ENCODE peak calls at places on chromosomes 13 and 19, in eight cellular contexts. M is BJ; W is cardiac muscle cell; I is GM23338; N is CD8-positive, alpha-beta T cell; F is thoracic aorta; O is fibroblast of mammary gland; L is colonic mucosa. Q is an unnamed sample.

GRCh38 chr13:113948034-113948742 is 25.7 kb downstream of the C13orf46 start:
- DNase-seq in M (no peak), W (no peak), I (no peak), N (no peak), F (peak), O (no peak), L (no peak), Q (no peak)

GRCh38 chr19:48588670-48589399 is 17.7 kb upstream of the SPACA4 start:
- DNase-seq in M (no peak), W (peak), I (peak), N (peak), F (peak), O (peak), L (peak), Q (peak)

GRCh38 chr13:71240906-71241305 is 626.1 kb downstream of the DACH1 start:
- DNase-seq in M (no peak), W (peak), I (peak), N (no peak), F (no peak), O (no peak), L (no peak), Q (no peak)

GRCh38 chr19:33440682-33441081 is 67.2 kb downstream of the CEBPG start:
- DNase-seq in M (no peak), W (no peak), I (no peak), N (no peak), F (no peak), O (no peak), L (no peak), Q (no peak)

GRCh38 chr13:114263590-114263989 is 17.8 kb upstream of the UPF3A start:
- DNase-seq in M (no peak), W (no peak), I (no peak), N (no peak), F (no peak), O (no peak), L (no peak), Q (no peak)

GRCh38 chr19:4414144-4414799 is 11.8 kb downstream of the CHAF1A start:
- DNase-seq in M (no peak), W (peak), I (no peak), N (no peak), F (no peak), O (peak), L (no peak), Q (no peak)

GRCh38 chr13:80454245-80454644 is 113.3 kb upstream of the SPRY2 start:
- DNase-seq in M (no peak), W (peak), I (no peak), N (no peak), F (no peak), O (peak), L (no peak), Q (no peak)

GRCh38 chr13:40943073-40943472 is 76.0 kb downstream of the ELF1 start:
- DNase-seq in M (no peak), W (peak), I (no peak), N (no peak), F (no peak), O (no peak), L (no peak), Q (no peak)

GRCh38 chr13:21033866-21034601 is 27.4 kb downstream of the LATS2 start:
- DNase-seq in M (no peak), W (peak), I (no peak), N (no peak), F (no peak), O (peak), L (no peak), Q (peak)

GRCh38 chr19:6238643-6239281 is 41.0 kb downstream of the MLLT1 start:
- DNase-seq in M (no peak), W (peak), I (no peak), N (no peak), F (no peak), O (peak), L (no peak), Q (no peak)

GRCh38 chr13:51223284-51224270 is 1.4 kb downstream of the FAM124A start:
- DNase-seq in M (no peak), W (no peak), I (peak), N (no peak), F (no peak), O (no peak), L (no peak), Q (no peak)

GRCh38 chr19:38252385-38252784 is 3.8 kb downstream of the PPP1R14A start:
- DNase-seq in M (no peak), W (no peak), I (no peak), N (no peak), F (no peak), O (no peak), L (no peak), Q (no peak)

GRCh38 chr19:11142528-11143171 is 12.9 kb downstream of the SPC24 start:
- DNase-seq in M (peak), W (peak), I (peak), N (no peak), F (peak), O (peak), L (peak), Q (peak)

GRCh38 chr13:89375839-89376238 is 1704.7 kb downstream of the SLITRK5 start:
- DNase-seq in M (no peak), W (peak), I (no peak), N (no peak), F (no peak), O (peak), L (no peak), Q (no peak)

GRCh38 chr19:35040826-35041547 is 534 bp upstream of the HPN start:
- DNase-seq in M (no peak), W (peak), I (peak), N (no peak), F (peak), O (no peak), L (peak), Q (peak)

GRCh38 chr19:31350033-31350692 is 927 bp upstream of the TSHZ3 start:
- DNase-seq in M (no peak), W (peak), I (no peak), N (no peak), F (no peak), O (no peak), L (no peak), Q (no peak)

GRCh38 chr19:6753178-6754031 is 13.8 kb downstream of the SH2D3A start:
- DNase-seq in M (no peak), W (peak), I (peak), N (peak), F (no peak), O (peak), L (peak), Q (peak)

GRCh38 chr13:50909605-50910482 is at the start of gene RNASEH2B:
- DNase-seq in M (no peak), W (peak), I (peak), N (peak), F (peak), O (peak), L (peak), Q (peak)

GRCh38 chr19:51139299-51140018 is 2.6 kb upstream of the SIGLEC7 start:
- DNase-seq in M (no peak), W (no peak), I (no peak), N (no peak), F (no peak), O (no peak), L (no peak), Q (no peak)

GRCh38 chr13:111385182-111385857 is 64.9 kb downstream of the TEX29 start:
- DNase-seq in M (no peak), W (no peak), I (no peak), N (no peak), F (no peak), O (no peak), L (no peak), Q (no peak)

GRCh38 chr19:33310606-33311325 is 8.4 kb upstream of the CEBPA start:
- DNase-seq in M (no peak), W (no peak), I (peak), N (no peak), F (no peak), O (no peak), L (peak), Q (peak)

GRCh38 chr19:18292810-18293641 is 11.6 kb upstream of the JUND start:
- DNase-seq in M (no peak), W (peak), I (peak), N (no peak), F (peak), O (peak), L (peak), Q (peak)

GRCh38 chr13:90502762-90503161 is 844.7 kb upstream of the MIR17HG start:
- DNase-seq in M (no peak), W (no peak), I (no peak), N (no peak), F (no peak), O (no peak), L (no peak), Q (no peak)

GRCh38 chr19:9329999-9330398 is 6.0 kb downstream of the ZNF559 start:
- DNase-seq in M (no peak), W (no peak), I (no peak), N (no peak), F (no peak), O (no peak), L (no peak), Q (no peak)

GRCh38 chr13:46586766-46587509 is 34.0 kb downstream of the LRCH1 start:
- DNase-seq in M (peak), W (no peak), I (no peak), N (no peak), F (no peak), O (peak), L (no peak), Q (no peak)

GRCh38 chr13:93635687-93636086 is 409.1 kb downstream of the GPC6 start:
- DNase-seq in M (peak), W (peak), I (no peak), N (no peak), F (no peak), O (peak), L (no peak), Q (no peak)

GRCh38 chr19:41302624-41303351 is 7.2 kb upstream of the CCDC97 start:
- DNase-seq in M (no peak), W (no peak), I (no peak), N (peak), F (no peak), O (no peak), L (no peak), Q (no peak)

GRCh38 chr13:43203781-43204180 is 180.4 kb downstream of the DNAJC15 start:
- DNase-seq in M (no peak), W (no peak), I (no peak), N (no peak), F (no peak), O (peak), L (no peak), Q (no peak)

DNA sequence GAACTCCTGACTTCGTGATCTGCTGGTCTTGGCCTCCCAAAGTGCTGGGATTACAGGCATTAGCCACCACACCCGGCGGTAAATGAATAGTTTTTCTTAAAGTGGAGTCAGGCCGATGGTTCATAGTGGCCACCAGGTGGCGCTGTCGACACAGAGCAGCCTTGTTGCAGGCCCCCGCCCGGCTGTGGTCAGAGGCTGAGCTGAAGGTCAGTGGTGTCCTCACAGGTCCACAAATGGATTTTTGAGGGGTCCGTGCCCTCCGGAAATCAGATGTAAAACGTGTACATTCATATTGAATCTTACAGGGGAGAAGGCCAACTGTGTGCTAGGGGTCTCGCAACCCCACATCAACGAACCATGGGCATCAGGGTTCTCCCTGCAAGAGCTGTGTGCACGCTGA is 13.4 kb upstream of the WDR18 start:
- DNase-seq in M (no peak), W (peak), I (peak), N (no peak), F (no peak), O (no peak), L (no peak), Q (no peak)
- TF ChIP-seq CTCF in M (peak), W (peak), I (peak), N (peak), F (peak), O (peak), L (peak), Q (no peak)

DNA sequence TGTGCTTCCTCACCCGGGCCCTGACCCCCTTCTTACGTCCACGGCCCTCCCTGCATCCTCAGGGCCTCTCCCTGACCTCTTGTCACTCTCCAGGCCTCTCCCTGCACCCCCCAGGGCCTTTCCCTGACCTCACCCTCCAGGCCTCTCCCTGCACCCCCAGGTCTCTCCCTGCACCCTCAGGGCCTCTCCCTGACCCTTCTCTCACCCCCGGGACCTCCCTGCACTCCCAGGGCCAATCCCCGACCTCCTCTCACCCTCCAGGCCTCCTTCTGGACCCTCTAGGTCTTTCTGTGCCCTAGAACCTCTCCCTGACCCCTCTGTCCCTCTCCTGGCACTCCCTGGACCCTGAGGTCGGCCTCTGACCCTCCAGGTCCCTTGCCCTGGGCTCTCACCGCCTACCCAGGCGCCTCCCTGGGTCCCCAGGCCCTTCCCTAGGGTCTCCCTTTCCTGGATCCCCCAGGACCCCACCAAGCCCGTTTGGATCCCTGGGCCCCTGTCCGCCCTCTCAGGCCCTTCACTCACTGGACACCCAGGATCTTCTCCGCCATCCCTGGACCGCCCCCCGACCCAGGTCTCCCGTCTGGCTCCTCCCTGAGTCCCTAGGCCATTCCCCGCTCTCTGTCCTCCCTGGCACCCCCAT is 588 bp downstream of the KMT5C start:
- DNase-seq in M (no peak), W (no peak), I (no peak), N (no peak), F (no peak), O (no peak), L (peak), Q (no peak)
- H3K4me3 ChIP-seq in M (peak), W (peak), I (peak), N (peak), F (peak), O (peak), L (peak), Q (peak)

DNA sequence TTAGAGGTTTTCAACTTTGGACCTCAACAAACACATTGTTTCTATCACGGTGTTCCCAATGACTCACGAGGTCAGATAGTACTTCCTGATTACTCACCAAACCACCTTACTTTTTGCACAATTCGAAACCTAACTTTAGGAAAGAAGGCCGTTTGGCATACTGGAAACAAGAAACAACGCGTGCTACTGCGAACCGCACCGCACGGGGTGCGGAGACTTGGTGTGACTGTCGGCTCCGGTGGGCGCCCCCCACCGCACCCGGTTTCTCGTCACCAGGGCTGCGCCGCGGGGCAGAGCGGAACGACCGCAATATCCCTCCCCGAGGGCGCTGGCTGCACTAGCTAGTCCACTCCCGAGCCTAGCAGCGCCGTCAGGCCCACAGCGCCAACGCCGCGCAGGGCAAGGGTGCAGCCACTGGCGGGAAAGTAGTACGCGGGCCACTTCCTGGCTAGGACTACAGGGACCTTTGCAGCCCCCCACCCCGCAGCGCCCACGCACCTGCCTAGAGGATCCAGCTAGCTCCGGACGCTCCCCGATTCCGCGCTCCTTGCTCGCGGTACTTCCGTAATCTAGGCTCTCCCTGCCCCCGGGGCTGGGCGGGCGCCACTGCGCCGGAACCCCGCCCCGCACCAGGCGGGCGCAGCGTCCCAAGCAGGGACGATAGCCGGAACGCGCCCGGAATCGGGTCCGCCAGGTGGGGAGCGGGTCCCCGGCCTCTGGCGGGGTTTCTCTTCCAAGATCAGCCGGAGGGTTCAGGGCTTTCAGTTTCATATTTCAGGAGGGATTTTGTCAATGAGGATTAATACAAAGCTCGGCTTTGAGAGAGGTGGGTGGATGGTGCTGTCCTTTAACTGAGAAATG is at the start of gene PARP4:
- DNase-seq in M (peak), W (peak), I (peak), N (peak), F (no peak), O (peak), L (peak), Q (peak)
- TF ChIP-seq CTCF in M (no peak), W (no peak), I (no peak), N (no peak), F (no peak), O (no peak), L (no peak), Q (no peak)

DNA sequence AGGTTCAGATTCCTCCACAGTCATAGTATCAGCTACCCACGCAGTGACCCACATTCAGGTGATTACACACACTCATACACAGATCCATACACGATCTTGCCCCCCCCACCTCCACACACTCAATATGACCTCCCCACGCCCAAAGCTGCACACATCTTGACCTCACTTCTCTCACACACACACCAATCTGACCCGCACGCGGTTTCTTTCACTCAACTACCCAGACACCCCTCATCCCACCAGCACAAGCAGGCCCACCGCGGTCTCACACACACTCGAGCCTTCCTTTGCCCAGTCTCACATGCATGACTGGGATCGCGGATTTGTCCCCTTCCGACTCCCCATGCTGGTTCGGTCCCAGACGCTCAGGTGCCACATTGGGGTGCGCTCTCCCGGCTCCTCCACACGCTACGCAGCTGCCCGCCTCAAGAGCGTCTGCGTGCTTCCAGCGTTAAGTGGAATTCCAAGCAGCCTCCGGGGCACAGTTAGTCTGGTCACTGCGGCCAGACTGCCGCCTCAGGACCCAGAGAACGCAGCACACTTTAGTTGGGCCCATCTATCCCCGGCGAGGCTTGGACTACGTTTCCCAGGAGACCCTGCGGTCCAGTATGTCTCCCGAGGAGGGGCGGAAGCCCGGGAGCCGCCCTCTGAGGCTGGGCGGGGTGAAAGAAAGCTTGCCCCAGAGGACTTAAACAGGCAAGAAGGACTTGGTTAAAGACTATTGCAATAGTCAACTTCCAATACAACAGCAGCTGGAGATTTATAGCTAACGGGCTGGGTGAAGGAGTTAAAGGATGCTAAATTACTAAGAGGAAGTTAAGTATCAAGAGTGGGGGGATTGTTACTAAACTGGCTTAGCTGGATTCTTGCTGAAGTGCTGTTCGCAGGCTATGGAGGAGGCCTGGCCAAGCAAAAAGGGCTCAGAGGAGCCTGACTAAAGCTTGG is 703 bp upstream of the ZNF345 start:
- DNase-seq in M (peak), W (peak), I (peak), N (peak), F (peak), O (peak), L (peak), Q (peak)
- H3K4me3 ChIP-seq in M (peak), W (peak), I (peak), N (peak), F (peak), O (peak), L (peak), Q (peak)

GRCh38 chr19:8237026-8237425 is 27.9 kb downstream of the CERS4 start:
- DNase-seq in M (no peak), W (no peak), I (no peak), N (no peak), F (no peak), O (no peak), L (no peak), Q (no peak)

GRCh38 chr19:8233370-8233769 is 24.2 kb downstream of the CERS4 start:
- DNase-seq in M (no peak), W (no peak), I (no peak), N (no peak), F (no peak), O (no peak), L (no peak), Q (no peak)

DNA sequence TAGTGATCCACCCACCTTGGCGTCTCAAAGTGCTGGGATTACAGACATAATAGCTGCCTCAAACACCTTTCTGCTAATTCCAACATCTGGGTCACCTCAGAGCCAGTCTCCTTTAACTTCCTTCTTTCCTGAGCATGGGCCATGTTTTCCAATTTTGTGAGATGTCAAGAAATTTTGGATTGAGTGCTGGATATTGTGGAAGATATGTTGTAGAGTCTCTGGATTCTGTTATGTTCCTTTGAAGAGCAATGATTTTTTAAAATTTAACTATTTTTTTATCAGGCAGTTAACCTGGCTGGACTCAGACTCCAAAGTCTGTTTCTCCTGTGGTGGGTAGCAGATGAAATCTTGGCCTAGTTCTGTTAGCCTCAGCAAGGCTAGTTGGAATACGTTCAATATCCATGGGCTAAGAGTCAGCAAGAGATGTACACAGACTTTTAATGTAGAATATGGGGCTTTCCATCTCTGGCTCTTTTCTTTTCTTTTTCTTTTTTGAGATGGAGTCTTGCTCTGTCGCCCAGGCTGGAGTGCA is 22.0 kb downstream of the CERS4 start:
- DNase-seq in M (no peak), W (no peak), I (no peak), N (no peak), F (no peak), O (no peak), L (no peak), Q (no peak)
- TF ChIP-seq CTCF in M (no peak), W (no peak), I (no peak), N (no peak), F (no peak), O (no peak), L (no peak), Q (no peak)

GRCh38 chr13:112558696-112559418 is 29.1 kb downstream of the TUBGCP3 start:
- DNase-seq in M (no peak), W (no peak), I (no peak), N (no peak), F (no peak), O (no peak), L (no peak), Q (no peak)

GRCh38 chr13:112567161-112567862 is 20.6 kb downstream of the TUBGCP3 start:
- DNase-seq in M (no peak), W (no peak), I (no peak), N (no peak), F (no peak), O (no peak), L (no peak), Q (no peak)

GRCh38 chr13:112562786-112563383 is 25.1 kb downstream of the TUBGCP3 start:
- DNase-seq in M (no peak), W (no peak), I (no peak), N (no peak), F (no peak), O (no peak), L (no peak), Q (no peak)

GRCh38 chr13:112561478-112561877 is 26.5 kb downstream of the TUBGCP3 start:
- DNase-seq in M (no peak), W (no peak), I (no peak), N (no peak), F (no peak), O (no peak), L (no peak), Q (no peak)

GRCh38 chr13:112562254-112562653 is 25.7 kb downstream of the TUBGCP3 start:
- DNase-seq in M (no peak), W (no peak), I (no peak), N (no peak), F (no peak), O (no peak), L (no peak), Q (no peak)
- H3K4me3 ChIP-seq in M (no peak), W (no peak), I (no peak), N (no peak), F (no peak), O (no peak), L (no peak), Q (no peak)